ENCODE peak calls at places on chromosome 18, in four cellular contexts. T, G, H and U are unnamed samples.
A peak's percentile ranks its signal among the peaks of the same experiment; 100 is the strongest.

GRCh38 chr18:46718501-46719341 is 38.1 kb downstream of the ST8SIA5 start:
- DNase-seq in T (no peak), G (no peak), H (no peak), U (peak; percentile 14)

GRCh38 chr18:7873316-7873715 is 306.2 kb downstream of the PTPRM start:
- DNase-seq in T (no peak), G (no peak), H (no peak), U (no peak)

GRCh38 chr18:26159353-26159752 is 25.7 kb downstream of the PSMA8 start:
- DNase-seq in T (no peak), G (no peak), H (no peak), U (peak; percentile 20)

GRCh38 chr18:731185-731584 is 18.8 kb upstream of the ENOSF1 start:
- DNase-seq in T (no peak), G (no peak), H (no peak), U (no peak)

GRCh38 chr18:24199563-24199962 is 60.7 kb downstream of the CABYR start:
- DNase-seq in T (peak; percentile 49), G (no peak), H (no peak), U (no peak)

GRCh38 chr18:39685303-39685902 is 2119.8 kb upstream of the CELF4 start:
- DNase-seq in T (no peak), G (no peak), H (no peak), U (no peak)

GRCh38 chr18:24118750-24119577 is 19.9 kb upstream of the CABYR start:
- DNase-seq in T (peak; percentile 48), G (peak; percentile 61), H (peak; percentile 77), U (peak; percentile 88)

GRCh38 chr18:23257686-23258565 is 122.6 kb downstream of the CABLES1 start:
- DNase-seq in T (no peak), G (no peak), H (peak; percentile 24), U (no peak)

GRCh38 chr18:40995529-40995928 is 959.5 kb upstream of the PIK3C3 start:
- DNase-seq in T (no peak), G (no peak), H (no peak), U (no peak)

GRCh38 chr18:79902075-79902474 is 49.4 kb downstream of the SLC66A2 start:
- DNase-seq in T (peak; percentile 6), G (no peak), H (no peak), U (no peak)

GRCh38 chr18:6203791-6204190 is 210.9 kb downstream of the L3MBTL4 start:
- DNase-seq in T (no peak), G (no peak), H (no peak), U (no peak)

GRCh38 chr18:59740131-59740530 is 42.9 kb upstream of the CCBE1 start:
- DNase-seq in T (no peak), G (no peak), H (no peak), U (no peak)

GRCh38 chr18:9825571-9826073 is 60.2 kb upstream of the TXNDC2 start:
- DNase-seq in T (no peak), G (no peak), H (peak; percentile 47), U (peak; percentile 78)

GRCh38 chr18:62486290-62486964 is 36.4 kb upstream of the ZCCHC2 start:
- DNase-seq in T (no peak), G (no peak), H (no peak), U (peak; percentile 9)

GRCh38 chr18:2714140-2714539 is 58.6 kb downstream of the SMCHD1 start:
- DNase-seq in T (no peak), G (no peak), H (no peak), U (no peak)

GRCh38 chr18:78571063-78571785 is 408.4 kb upstream of the SALL3 start:
- DNase-seq in T (no peak), G (no peak), H (no peak), U (no peak)

GRCh38 chr18:31261792-31262582 is 56.0 kb upstream of the DSG1 start:
- DNase-seq in T (no peak), G (no peak), H (no peak), U (no peak)

GRCh38 chr18:62328775-62329525 is 3.8 kb downstream of the TNFRSF11A start:
- DNase-seq in T (no peak), G (no peak), H (no peak), U (no peak)

GRCh38 chr18:74141638-74142037 is 6.0 kb downstream of the FBXO15 start:
- DNase-seq in T (no peak), G (no peak), H (no peak), U (no peak)

GRCh38 chr18:6313427-6313826 is 101.3 kb downstream of the L3MBTL4 start:
- DNase-seq in T (no peak), G (no peak), H (no peak), U (no peak)